ENCODE peak calls at places on chromosomes 16 and 17, in six cellular contexts. H is lung, O is AG04449, T is body of pancreas, Y is cardiac muscle cell, R is left ventricle myocardium inferior. Z is an unnamed sample.
A peak's percentile ranks its signal among the peaks of the same experiment; 100 is the strongest.

GRCh38 chr16:7614022-7614795 is 281.6 kb downstream of the RBFOX1 start:
- DNase-seq in H (no peak), O (no peak), T (no peak), Y (no peak), R (no peak), Z (no peak)

GRCh38 chr16:88616736-88617135 is 21.6 kb upstream of the IL17C start:
- DNase-seq in H (no peak), O (no peak), T (no peak), Y (no peak), R (no peak), Z (no peak)

GRCh38 chr17:2388705-2389099 is 12.2 kb downstream of the MNT start:
- DNase-seq in H (no peak), O (no peak), T (peak; percentile 84), Y (no peak), R (no peak), Z (no peak)

GRCh38 chr17:75904749-75905521 is at the start of gene MRPL38:
- DNase-seq in H (peak; percentile 93), O (peak; percentile 40), T (peak; percentile 98), Y (peak; percentile 97), R (peak; percentile 91), Z (peak; percentile 76)

GRCh38 chr16:88686439-88687253 is at the start of gene SNAI3:
- DNase-seq in H (peak; percentile 90), O (no peak), T (peak; percentile 85), Y (peak; percentile 56), R (peak; percentile 85), Z (no peak)

GRCh38 chr16:75105306-75106061 is 11.1 kb downstream of the LDHD start:
- DNase-seq in H (no peak), O (no peak), T (no peak), Y (peak; percentile 36), R (peak; percentile 57), Z (no peak)

GRCh38 chr16:77246160-77246559 is 47.0 kb downstream of the SYCE1L start:
- DNase-seq in H (no peak), O (no peak), T (no peak), Y (no peak), R (no peak), Z (no peak)

GRCh38 chr16:56450275-56450889 is 750 bp downstream of the NUDT21 start:
- DNase-seq in H (no peak), O (no peak), T (no peak), Y (peak; percentile 10), R (no peak), Z (no peak)

GRCh38 chr17:43641416-43641815 is 20.3 kb downstream of the MEOX1 start:
- DNase-seq in H (no peak), O (no peak), T (no peak), Y (peak; percentile 39), R (peak; percentile 43), Z (no peak)

GRCh38 chr16:73066321-73066926 is 18.5 kb upstream of the ZFHX3 start:
- DNase-seq in H (no peak), O (no peak), T (no peak), Y (no peak), R (no peak), Z (no peak)

GRCh38 chr17:44865921-44866320 is 18.2 kb downstream of the HIGD1B start:
- DNase-seq in H (no peak), O (peak; percentile 41), T (no peak), Y (no peak), R (no peak), Z (no peak)

GRCh38 chr17:17783121-17783824 is 53.5 kb downstream of the SREBF1 start:
- DNase-seq in H (peak; percentile 64), O (no peak), T (peak; percentile 81), Y (peak; percentile 47), R (peak; percentile 85), Z (peak; percentile 25)

GRCh38 chr17:48261297-48261880 is 153.8 kb downstream of the SNX11 start:
- DNase-seq in H (no peak), O (no peak), T (no peak), Y (no peak), R (no peak), Z (no peak)

GRCh38 chr17:40551874-40552768 is 13.2 kb downstream of the CCR7 start:
- DNase-seq in H (peak; percentile 30), O (peak; percentile 99), T (peak; percentile 36), Y (peak; percentile 86), R (no peak), Z (no peak)

GRCh38 chr16:88454315-88455057 is 1.4 kb downstream of the ZFPM1 start:
- DNase-seq in H (no peak), O (no peak), T (peak; percentile 65), Y (no peak), R (no peak), Z (no peak)

GRCh38 chr16:89905511-89906140 is 13.0 kb upstream of the MC1R start:
- DNase-seq in H (no peak), O (no peak), T (no peak), Y (no peak), R (no peak), Z (no peak)

GRCh38 chr17:63503330-63503685 is 19.9 kb upstream of the KCNH6 start:
- DNase-seq in H (no peak), O (no peak), T (no peak), Y (no peak), R (no peak), Z (peak; percentile 73)

GRCh38 chr17:67499673-67500072 is 122.6 kb downstream of the PITPNC1 start:
- DNase-seq in H (no peak), O (no peak), T (no peak), Y (no peak), R (no peak), Z (no peak)

GRCh38 chr16:88971371-88972097 is 5.5 kb downstream of the CBFA2T3 start:
- DNase-seq in H (peak; percentile 41), O (no peak), T (no peak), Y (no peak), R (peak; percentile 32), Z (no peak)

GRCh38 chr17:2852211-2852610 is 56.0 kb downstream of the RAP1GAP2 start:
- DNase-seq in H (no peak), O (no peak), T (no peak), Y (no peak), R (no peak), Z (no peak)

GRCh38 chr16:31005350-31006085 is 4.9 kb downstream of the STX1B start:
- DNase-seq in H (no peak), O (no peak), T (no peak), Y (no peak), R (no peak), Z (no peak)

GRCh38 chr17:16915752-16916556 is 56.0 kb downstream of the TNFRSF13B start:
- DNase-seq in H (peak; percentile 57), O (no peak), T (peak; percentile 75), Y (peak; percentile 57), R (peak; percentile 40), Z (no peak)

GRCh38 chr17:4858068-4858879 is 25.1 kb downstream of the MINK1 start:
- DNase-seq in H (no peak), O (no peak), T (no peak), Y (peak; percentile 57), R (no peak), Z (no peak)

DNA sequence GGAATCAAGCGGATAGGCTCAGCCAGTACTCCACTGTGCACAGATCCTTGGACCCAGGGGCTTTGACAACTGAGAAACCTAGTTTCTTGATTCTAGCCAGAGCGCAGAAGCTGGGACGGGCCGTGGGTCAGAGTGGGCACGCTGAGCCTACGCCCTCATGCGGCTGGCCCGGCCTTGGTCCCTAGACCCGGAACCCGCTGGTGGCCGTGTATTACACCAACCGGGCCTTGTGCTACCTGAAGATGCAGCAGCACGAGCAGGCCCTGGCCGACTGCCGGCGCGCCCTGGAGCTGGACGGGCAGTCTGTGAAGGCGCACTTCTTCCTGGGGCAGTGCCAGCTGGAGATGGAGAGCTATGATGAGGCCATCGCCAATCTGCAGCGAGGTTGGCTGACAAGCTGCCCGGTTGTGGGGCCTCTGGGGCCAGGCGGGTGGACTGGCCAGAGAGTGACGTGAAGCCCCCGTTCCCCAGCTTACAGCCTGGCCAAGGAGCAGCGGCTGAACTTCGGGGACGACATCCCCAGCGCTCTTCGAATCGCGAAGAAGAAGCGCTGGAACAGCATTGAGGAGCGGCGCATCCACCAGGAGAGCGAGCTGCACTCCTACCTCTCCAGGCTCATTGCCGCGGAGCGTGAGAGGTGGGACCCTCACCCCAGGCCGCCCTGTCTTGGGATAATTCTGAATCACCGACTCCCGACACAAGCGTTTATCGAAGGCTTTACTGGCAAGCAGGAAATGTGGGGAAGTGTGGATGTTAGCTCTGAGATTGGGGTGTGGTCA is 946 bp downstream of the STUB1 start:
- DNase-seq in H (no peak), O (no peak), T (peak; percentile 63), Y (peak; percentile 63), R (no peak), Z (peak; percentile 70)
- TF ChIP-seq CTCF in H (no peak), O (peak; percentile 29), T (no peak), Y (peak; percentile 18), R (no peak), Z (peak; percentile 19)

GRCh38 chr16:71426069-71426879 is 15.6 kb downstream of the TLE7 start:
- DNase-seq in H (no peak), O (peak; percentile 67), T (peak; percentile 75), Y (peak; percentile 80), R (no peak), Z (peak; percentile 82)
- H3K4me3 ChIP-seq in H (no peak overlapping the region), O (peak overlapping the region; percentile 40), T (no peak overlapping the region), Y (peak overlapping the region; percentile 18), R (no peak overlapping the region), Z (peak overlapping the region; percentile 34)

DNA sequence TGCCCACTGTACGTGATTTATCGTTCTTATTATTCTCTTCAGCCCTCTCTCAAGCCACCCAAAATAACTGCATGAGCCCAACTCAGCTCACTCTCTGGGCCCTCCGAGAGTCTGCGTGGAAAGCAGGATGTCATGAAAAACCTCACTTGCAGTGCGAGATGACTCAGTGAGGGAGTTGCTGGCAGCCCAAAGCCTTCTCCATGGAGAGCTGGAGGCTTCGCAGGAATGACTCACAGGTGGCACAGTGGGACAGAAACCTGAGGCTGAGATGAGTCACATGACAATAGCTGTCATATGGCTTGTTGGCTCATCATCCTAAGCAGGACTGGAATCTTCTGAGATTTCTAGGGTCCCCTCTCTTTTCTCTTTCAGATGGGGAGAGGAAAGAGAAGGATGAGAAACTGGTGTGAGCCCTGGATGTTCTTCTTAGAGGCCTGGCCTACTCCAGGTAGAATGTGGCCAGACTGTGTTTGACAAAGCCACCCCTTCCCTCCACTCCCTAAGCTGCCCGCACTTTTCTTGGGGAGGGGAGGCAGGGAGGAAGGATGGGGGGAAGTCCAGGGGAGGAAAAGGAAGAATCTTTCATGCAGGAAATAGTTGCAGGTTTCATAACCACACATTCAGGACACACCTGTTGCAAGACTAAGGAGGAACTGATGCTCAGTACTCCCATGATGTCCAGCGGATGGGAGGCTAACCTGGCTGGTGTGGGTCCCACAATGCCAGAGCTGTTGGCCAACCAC is 160.6 kb upstream of the RPL38 start:
- DNase-seq in H (no peak), O (peak; percentile 56), T (no peak), Y (peak; percentile 60), R (no peak), Z (peak; percentile 19)
- TF ChIP-seq CTCF in H (no peak), O (no peak), T (no peak), Y (no peak), R (no peak), Z (no peak)

GRCh38 chr16:85083051-85083639 is 29.1 kb downstream of the CIBAR2 start:
- DNase-seq in H (no peak), O (no peak), T (no peak), Y (no peak), R (no peak), Z (no peak)

GRCh38 chr16:85081765-85082164 is 30.5 kb downstream of the CIBAR2 start:
- DNase-seq in H (no peak), O (no peak), T (no peak), Y (no peak), R (no peak), Z (no peak)

GRCh38 chr16:85080923-85081498 is 31.3 kb downstream of the CIBAR2 start:
- DNase-seq in H (no peak), O (no peak), T (no peak), Y (no peak), R (no peak), Z (no peak)

GRCh38 chr16:85084841-85085535 is 27.3 kb downstream of the CIBAR2 start:
- DNase-seq in H (no peak), O (no peak), T (no peak), Y (no peak), R (no peak), Z (no peak)

GRCh38 chr16:85082553-85083050 is 29.7 kb downstream of the CIBAR2 start:
- DNase-seq in H (no peak), O (no peak), T (no peak), Y (no peak), R (no peak), Z (no peak)
- H3K4me3 ChIP-seq in H (no peak overlapping the region), O (no peak overlapping the region), T (no peak overlapping the region), Y (no peak overlapping the region), R (no peak overlapping the region), Z (no peak overlapping the region)